ENCODE peak calls at places on chromosome 2, in five cellular contexts. H is AG04450, N is A549, R is NB4, P is BJ. V is an unnamed sample.

GRCh38 chr2:215878476-215879063 is 134.8 kb downstream of the MREG start:
- DNase-seq in R (no peak), N (peak; percentile 23), H (no peak), P (peak; percentile 81), V (no peak)

GRCh38 chr2:191298306-191298705 is 53.1 kb downstream of the MYO1B start:
- DNase-seq in P (no peak), R (no peak), H (no peak), N (no peak), V (no peak)

GRCh38 chr2:70201225-70201768 is 10.5 kb upstream of the C2orf42 start:
- DNase-seq in P (no peak), R (no peak), H (no peak), N (no peak), V (no peak)

GRCh38 chr2:222433381-222434173 is 9.2 kb downstream of the SGPP2 start:
- DNase-seq in P (no peak), R (no peak), N (no peak), H (no peak), V (peak; percentile 42)

GRCh38 chr2:240451791-240452470 is 16.5 kb downstream of the GPC1 start:
- DNase-seq in N (no peak), H (no peak), R (no peak), P (no peak), V (no peak)

GRCh38 chr2:57343391-57344006 is 703.1 kb upstream of the VRK2 start:
- DNase-seq in P (no peak), N (no peak), H (no peak), R (no peak), V (no peak)

GRCh38 chr2:235264121-235264493 is 229.7 kb upstream of the AGAP1 start:
- DNase-seq in H (no peak), R (no peak), P (no peak), N (peak; percentile 53), V (no peak)

GRCh38 chr2:156356006-156356764 is 23.7 kb upstream of the NR4A2 start:
- DNase-seq in R (peak; percentile 47), H (no peak), N (no peak), P (no peak), V (no peak)

GRCh38 chr2:137987011-137987410 is 22.7 kb downstream of the HNMT start:
- DNase-seq in N (no peak), P (no peak), H (no peak), R (no peak), V (no peak)

GRCh38 chr2:98463988-98464771 is 19.5 kb downstream of the INPP4A start:
- DNase-seq in N (no peak), P (no peak), H (no peak), R (peak; percentile 95), V (peak; percentile 81)

GRCh38 chr2:20680744-20681143 is 13.8 kb downstream of the GDF7 start:
- DNase-seq in N (no peak), H (no peak), R (no peak), P (no peak), V (no peak)

GRCh38 chr2:32553829-32554432 is 73.9 kb upstream of the TTC27 start:
- DNase-seq in N (peak; percentile 69), R (peak; percentile 73), P (no peak), H (peak; percentile 13), V (peak; percentile 73)

GRCh38 chr2:190119257-190119656 is 56.7 kb upstream of the MSTN start:
- DNase-seq in N (no peak), P (no peak), H (no peak), R (peak; percentile 29), V (no peak)

GRCh38 chr2:124316875-124317605 is 292.0 kb downstream of the CNTNAP5 start:
- DNase-seq in N (no peak), P (no peak), R (no peak), H (no peak), V (no peak)

GRCh38 chr2:215430528-215431187 is 5.2 kb downstream of the FN1 start:
- DNase-seq in R (no peak), P (no peak), H (no peak), N (no peak), V (no peak)

GRCh38 chr2:27776097-27776496 is 4.6 kb downstream of the MRPL33 start:
- DNase-seq in R (no peak), P (no peak), H (no peak), N (no peak), V (no peak)

GRCh38 chr2:220280741-220281140 is 653.3 kb downstream of the SLC4A3 start:
- DNase-seq in N (no peak), H (no peak), R (no peak), P (no peak), V (no peak)

GRCh38 chr2:88077076-88077475 is 9.5 kb downstream of the SMYD1 start:
- DNase-seq in R (no peak), N (no peak), H (no peak), P (no peak), V (no peak)
- H3K4me3 ChIP-seq in R (no peak overlapping the region), N (no peak overlapping the region), H (no peak overlapping the region), P (no peak overlapping the region), V (no peak overlapping the region)

DNA sequence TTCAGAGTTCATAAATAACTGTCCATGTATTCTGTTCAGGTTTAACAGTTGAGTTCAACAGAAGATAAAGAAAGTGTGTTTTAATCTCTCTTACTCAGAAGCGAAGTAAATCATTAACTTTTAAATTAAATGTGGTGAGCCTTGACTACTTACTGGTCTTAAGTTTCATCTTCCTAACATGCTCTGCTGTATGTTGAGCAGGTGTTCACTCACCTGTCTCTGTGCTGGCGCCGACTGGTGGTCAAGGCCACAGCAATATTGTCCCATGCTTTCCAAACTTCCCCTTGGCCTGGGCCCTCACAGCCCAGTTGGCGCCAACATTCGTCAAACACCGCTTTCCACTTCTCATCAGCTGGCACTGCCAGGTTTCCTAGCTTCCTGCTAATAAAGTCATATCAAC is 17.0 kb upstream of the MPP4 start:
- DNase-seq in P (no peak), R (no peak), N (no peak), H (no peak), V (no peak)
- TF ChIP-seq CTCF in P (no peak), R (no peak), N (peak; percentile 5), H (no peak), V (no peak)

GRCh38 chr2:54040250-54040649 is 69.5 kb upstream of the PSME4 start:
- DNase-seq in N (no peak), H (no peak), R (no peak), P (no peak), V (no peak)
- H3K4me3 ChIP-seq in N (no peak overlapping the region), H (no peak overlapping the region), R (no peak overlapping the region), P (no peak overlapping the region), V (no peak overlapping the region)

GRCh38 chr2:33588246-33588645 is 10.9 kb downstream of the FAM98A start:
- DNase-seq in N (no peak), H (no peak), R (no peak), P (no peak), V (no peak)

GRCh38 chr2:33577660-33578059 is 21.4 kb downstream of the FAM98A start:
- DNase-seq in H (no peak), P (no peak), N (no peak), R (no peak), V (no peak)

GRCh38 chr2:33579226-33579625 is 19.9 kb downstream of the FAM98A start:
- DNase-seq in R (no peak), N (no peak), P (no peak), H (no peak), V (no peak)

GRCh38 chr2:33581857-33582256 is 17.2 kb downstream of the FAM98A start:
- DNase-seq in H (no peak), N (no peak), P (no peak), R (peak; percentile 20), V (no peak)

DNA sequence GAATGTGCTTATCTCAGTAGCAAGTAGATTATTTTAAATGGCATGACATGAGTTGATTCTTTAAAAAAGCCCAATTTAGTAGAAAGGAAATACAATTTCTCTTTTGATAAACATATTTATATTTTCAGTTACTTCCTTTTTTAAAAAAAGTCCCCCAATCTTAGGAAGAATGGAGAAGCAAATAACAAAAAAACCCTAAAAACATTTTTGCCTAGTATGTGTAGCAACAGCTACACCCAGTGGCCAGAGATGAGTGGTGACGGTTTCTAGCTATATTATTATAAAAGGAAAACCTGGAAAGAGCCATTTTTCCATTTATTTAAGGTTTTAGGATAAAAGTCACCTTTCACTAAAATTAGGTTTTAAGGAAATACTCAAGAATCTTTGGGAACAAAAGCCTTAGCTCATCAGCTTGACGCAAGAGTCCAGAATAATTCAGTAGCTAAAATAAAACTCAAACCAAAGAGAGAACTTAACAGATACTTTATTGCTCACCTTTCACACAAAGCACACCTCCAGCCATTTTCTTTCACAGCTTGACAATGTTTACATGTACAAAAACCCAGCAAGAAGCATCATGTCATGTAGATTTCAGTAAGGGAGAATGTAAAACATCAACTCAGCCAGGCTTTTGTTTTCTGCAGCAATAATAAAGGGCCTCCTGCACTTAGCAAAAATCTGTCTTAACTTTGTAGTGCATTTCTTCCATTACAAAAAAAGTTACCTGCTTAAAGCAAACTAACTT is 15.7 kb downstream of the FAM98A start:
- DNase-seq in R (peak; percentile 64), H (no peak), N (peak; percentile 46), P (no peak), V (peak; percentile 39)
- TF ChIP-seq CTCF in R (peak; percentile 83), H (peak; percentile 92), N (peak; percentile 99), P (peak; percentile 77), V (peak; percentile 73)

GRCh38 chr2:25362564-25363145 is 20.9 kb upstream of the DNMT3A start:
- DNase-seq in R (peak; percentile 79), P (no peak), N (no peak), H (no peak), V (peak; percentile 93)
- H3K4me3 ChIP-seq in R (peak overlapping the region; percentile 62), P (no peak overlapping the region), N (peak overlapping the region; percentile 30), H (peak overlapping the region; percentile 4), V (peak overlapping the region; percentile 70)

V was measured in GM12865.